ENCODE peak calls at places on chromosome 20, in seven cellular contexts. R is activated naive CD4-positive, alpha-beta T cell treated with anti-CD3 and anti-CD28 coated beads for 36 hours; G is neural progenitor cell; K is stimulated activated CD8-positive, alpha-beta memory T cell treated with anti-CD3 and anti-CD28 coated beads, Interleukin-7, amount 100 ng/mL, for 1 hour; A is stomach; B is WERI-Rb-1; Y is aorta. F is an unnamed sample.

GRCh38 chr20:25565578-25566157 is 19.7 kb downstream of the NINL start:
- DNase-seq in B (peak; percentile 28), K (no peak), Y (no peak), A (no peak), R (no peak), G (no peak), F (no peak)

GRCh38 chr20:47493175-47493953 is 8.3 kb upstream of the NCOA3 start:
- DNase-seq in K (no peak), B (peak; percentile 35), R (peak; percentile 81), Y (peak; percentile 94), G (no peak), A (peak; percentile 94), F (peak; percentile 71)

GRCh38 chr20:32355417-32355841 is 2.7 kb upstream of the ASXL1 start:
- DNase-seq in Y (no peak), K (no peak), G (no peak), B (no peak), R (peak; percentile 61), A (no peak), F (no peak)

GRCh38 chr20:9498322-9498721 is 16.1 kb upstream of the LAMP5 start:
- DNase-seq in Y (no peak), B (no peak), K (no peak), A (no peak), R (no peak), G (no peak), F (no peak)

GRCh38 chr20:43243672-43244269 is 54.1 kb upstream of the PTPRT start:
- DNase-seq in Y (peak; percentile 79), A (no peak), K (no peak), R (no peak), B (peak; percentile 18), G (peak; percentile 46), F (peak; percentile 61)

GRCh38 chr20:57383447-57384347 is 7.5 kb upstream of the RBM38 start:
- DNase-seq in B (no peak), R (no peak), Y (no peak), K (no peak), A (no peak), G (peak; percentile 28), F (no peak)

GRCh38 chr20:46174469-46175126 is 56.5 kb downstream of the CD40 start:
- DNase-seq in G (peak; percentile 94), B (no peak), R (peak; percentile 80), A (peak; percentile 75), Y (peak; percentile 90), K (peak; percentile 30), F (no peak)

GRCh38 chr20:32681175-32682084 is 7.7 kb upstream of the C20orf203 start:
- DNase-seq in Y (no peak), B (peak; percentile 92), R (peak; percentile 47), A (no peak), G (peak; percentile 78), K (no peak), F (peak; percentile 66)

GRCh38 chr20:14633507-14633906 is 296.1 kb upstream of the FLRT3 start:
- DNase-seq in A (no peak), B (no peak), K (no peak), R (no peak), Y (no peak), G (no peak), F (no peak)

GRCh38 chr20:59933849-59934585 is 580 bp upstream of the SYCP2 start:
- DNase-seq in G (peak; percentile 83), Y (peak; percentile 94), B (peak; percentile 78), A (peak; percentile 85), R (peak; percentile 77), K (peak; percentile 46), F (peak; percentile 92)

F was measured in D341Med.